ENCODE peak calls at places on chromosomes 3 and 15, in nine cellular contexts. J is occipital lobe, T is SIG-M5, W is psoas muscle, H is choroid plexus epithelial cell, C is neural crest cell, F is nucleus accumbens, R is iris pigment epithelial cell, K is germinal center. Q is an unnamed sample.

GRCh38 chr3:127368186-127369032 is 80.6 kb upstream of the PRR20G start:
- DNase-seq in T (no peak), C (no peak), K (no peak), J (no peak), R (no peak), H (no peak), F (no peak), W (no peak), Q (no peak)

GRCh38 chr3:133479895-133480669 is 80.2 kb downstream of the BFSP2 start:
- DNase-seq in J (no peak), R (no peak), K (peak; percentile 51), H (no peak), F (no peak), T (no peak), C (no peak), W (no peak), Q (no peak)

GRCh38 chr3:126269360-126269759 is 87.8 kb downstream of the KLF15 start:
- DNase-seq in K (no peak), W (no peak), R (no peak), F (no peak), C (no peak), J (no peak), H (peak; percentile 12), T (no peak), Q (no peak)

GRCh38 chr3:10783360-10784346 is 32.4 kb upstream of the SLC6A11 start:
- DNase-seq in R (peak; percentile 36), F (no peak), J (no peak), C (peak; percentile 33), T (no peak), W (no peak), K (peak; percentile 24), H (peak; percentile 55), Q (no peak)

GRCh38 chr3:128167973-128168674 is 14.8 kb downstream of the EEFSEC start:
- DNase-seq in H (peak; percentile 21), F (no peak), J (no peak), W (peak; percentile 22), T (no peak), K (no peak), R (peak; percentile 9), C (no peak), Q (no peak)

GRCh38 chr15:87609474-87609873 is 647.1 kb downstream of the NTRK3 start:
- DNase-seq in T (no peak), R (peak; percentile 81), F (no peak), H (peak; percentile 97), J (no peak), K (no peak), C (no peak), W (no peak), Q (no peak)

GRCh38 chr3:141875374-141875892 is 1.0 kb upstream of the ATP1B3 start:
- DNase-seq in T (peak; percentile 23), F (peak; percentile 71), K (peak; percentile 88), R (peak; percentile 83), H (peak; percentile 84), C (peak; percentile 80), W (peak; percentile 80), J (peak; percentile 80), Q (peak; percentile 73)

GRCh38 chr3:16103472-16103871 is 71.0 kb upstream of the GALNT15 start:
- DNase-seq in J (no peak), F (no peak), W (peak; percentile 39), T (no peak), R (peak; percentile 84), H (peak; percentile 67), C (no peak), K (no peak), Q (no peak)

GRCh38 chr15:65824941-65825544 is 33.0 kb upstream of the DENND4A start:
- DNase-seq in H (peak; percentile 79), F (no peak), T (no peak), W (peak; percentile 35), K (no peak), R (peak; percentile 82), J (no peak), C (no peak), Q (no peak)

GRCh38 chr15:81113204-81113657 is 20.8 kb upstream of the CFAP161 start:
- DNase-seq in F (no peak), H (no peak), T (no peak), C (no peak), R (no peak), W (no peak), K (no peak), J (no peak), Q (no peak)

GRCh38 chr15:55084216-55084615 is 112.5 kb downstream of the RSL24D1 start:
- DNase-seq in J (no peak), C (no peak), F (no peak), H (no peak), W (no peak), R (no peak), K (no peak), T (no peak), Q (no peak)

GRCh38 chr15:94070341-94071275 is 160.8 kb upstream of the MCTP2 start:
- DNase-seq in W (no peak), F (no peak), C (peak; percentile 14), R (no peak), J (no peak), T (no peak), K (peak; percentile 15), H (no peak), Q (no peak)

GRCh38 chr3:144051211-144051610 is 79.6 kb downstream of the DIPK2A start:
- DNase-seq in W (no peak), F (no peak), H (no peak), J (no peak), C (no peak), R (no peak), T (no peak), K (no peak), Q (no peak)

GRCh38 chr15:75153084-75153483 is 48.6 kb upstream of the C15orf39 start:
- DNase-seq in R (peak; percentile 35), F (no peak), T (peak; percentile 28), H (peak; percentile 64), C (no peak), K (no peak), J (no peak), W (no peak), Q (no peak)

GRCh38 chr15:29690765-29691475 is 131.3 kb downstream of the TJP1 start:
- DNase-seq in W (no peak), F (no peak), T (no peak), C (no peak), R (peak; percentile 53), K (no peak), H (peak; percentile 54), J (no peak), Q (no peak)

GRCh38 chr3:153273767-153274443 is 111.9 kb downstream of the RAP2B start:
- DNase-seq in F (no peak), T (no peak), H (peak; percentile 83), K (no peak), J (no peak), C (no peak), R (peak; percentile 79), W (no peak), Q (no peak)

GRCh38 chr15:43498988-43499387 is 6.0 kb upstream of the TP53BP1 start:
- DNase-seq in K (no peak), T (no peak), C (no peak), J (no peak), H (no peak), W (no peak), F (no peak), R (no peak), Q (no peak)

GRCh38 chr3:143736651-143737050 is 111.6 kb downstream of the SLC9A9 start:
- DNase-seq in K (no peak), J (no peak), C (no peak), H (peak; percentile 5), R (peak; percentile 6), W (no peak), F (no peak), T (no peak), Q (no peak)

GRCh38 chr3:71389911-71390573 is 193.5 kb downstream of the FOXP1 start:
- DNase-seq in C (no peak), J (no peak), H (peak; percentile 87), F (no peak), T (no peak), R (peak; percentile 81), W (peak; percentile 18), K (no peak), Q (no peak)

GRCh38 chr3:47455806-47456452 is 19.8 kb downstream of the SCAP start:
- DNase-seq in J (no peak), F (no peak), T (no peak), C (no peak), W (no peak), R (peak; percentile 62), K (no peak), H (peak; percentile 39), Q (no peak)

GRCh38 chr3:50573566-50574279 is 4.4 kb downstream of the HEMK1 start:
- DNase-seq in C (no peak), K (no peak), F (no peak), H (no peak), R (no peak), T (no peak), J (no peak), W (no peak), Q (no peak)

GRCh38 chr3:82133070-82133606 is 371.7 kb upstream of the GBE1 start:
- DNase-seq in W (peak; percentile 44), H (peak; percentile 87), T (no peak), R (peak; percentile 65), K (peak; percentile 33), C (peak; percentile 54), F (no peak), J (no peak), Q (no peak)

GRCh38 chr3:186713499-186713898 is 3.7 kb upstream of the KNG1 start:
- DNase-seq in T (no peak), H (no peak), J (no peak), R (no peak), C (no peak), K (no peak), F (no peak), W (no peak), Q (no peak)

GRCh38 chr3:67437789-67438188 is 216.6 kb downstream of the SUCLG2 start:
- DNase-seq in W (no peak), J (no peak), H (no peak), C (no peak), F (no peak), K (no peak), R (no peak), T (no peak), Q (no peak)

GRCh38 chr3:156723182-156723619 is 48.8 kb downstream of the TIPARP start:
- DNase-seq in K (no peak), W (no peak), F (no peak), R (no peak), J (no peak), C (no peak), H (no peak), T (no peak), Q (no peak)

GRCh38 chr3:132432639-132433038 is 15.3 kb downstream of the DNAJC13 start:
- DNase-seq in T (no peak), R (peak; percentile 90), J (no peak), H (peak; percentile 91), C (no peak), W (no peak), K (no peak), F (no peak), Q (no peak)

GRCh38 chr3:130700541-130700940 is 46.1 kb downstream of the PIK3R4 start:
- DNase-seq in W (no peak), H (peak; percentile 24), T (no peak), J (no peak), R (peak; percentile 29), K (no peak), F (no peak), C (no peak), Q (no peak)

GRCh38 chr3:170809021-170809974 is 60.7 kb downstream of the RPL22L1 start:
- DNase-seq in F (peak; percentile 27), W (no peak), J (peak; percentile 41), C (peak; percentile 6), T (no peak), K (peak; percentile 8), H (peak; percentile 90), R (peak; percentile 84), Q (peak; percentile 1)

GRCh38 chr3:37863949-37864822 is 2.5 kb downstream of the CTDSPL start:
- DNase-seq in J (no peak), C (no peak), K (no peak), H (no peak), F (no peak), W (no peak), T (no peak), R (no peak), Q (no peak)

GRCh38 chr3:165568907-165569462 is 268.2 kb downstream of the BCHE start:
- DNase-seq in C (no peak), W (no peak), K (no peak), T (no peak), J (no peak), R (no peak), F (no peak), H (no peak), Q (no peak)

GRCh38 chr15:73630030-73630429 is 3.2 kb downstream of the NPTN start:
- DNase-seq in C (no peak), T (no peak), J (no peak), F (no peak), H (no peak), K (no peak), R (no peak), W (no peak), Q (no peak)

Q was measured in anterior cingulate cortex.